ENCODE peak calls at places on chromosome 3, in four cellular contexts. U is HepG2, G is GM12878, E is K562. I is an unnamed sample.
A peak's percentile ranks its signal among the peaks of the same experiment; 100 is the strongest.

GRCh38 chr3:71444028-71444860 is 139.3 kb downstream of the FOXP1 start:
- DNase-seq in U (no peak), G (peak; percentile 82), E (no peak), I (no peak)

GRCh38 chr3:141477224-141477623 is 9.6 kb upstream of the RASA2 start:
- DNase-seq in U (peak; percentile 20), G (no peak), E (no peak), I (no peak)

GRCh38 chr3:26652157-26652556 is 29.6 kb downstream of the LRRC3B start:
- DNase-seq in U (no peak), G (no peak), E (no peak), I (peak; percentile 15)

GRCh38 chr3:137172703-137173102 is 214.9 kb downstream of the IL20RB start:
- DNase-seq in U (no peak), G (no peak), E (no peak), I (no peak)

GRCh38 chr3:169871129-169871886 is 1.6 kb upstream of the LRRC31 start:
- DNase-seq in U (no peak), G (no peak), E (no peak), I (no peak)

GRCh38 chr3:96755519-96755918 is 58.9 kb upstream of the EPHA6 start:
- DNase-seq in U (no peak), G (no peak), E (no peak), I (no peak)

GRCh38 chr3:172892158-172892557 is 141.6 kb downstream of the ECT2 start:
- DNase-seq in U (no peak), G (no peak), E (no peak), I (no peak)

GRCh38 chr3:186013312-186013711 is 75.5 kb upstream of the TRA2B start:
- DNase-seq in U (no peak), G (no peak), E (no peak), I (no peak)

GRCh38 chr3:136938334-136938733 is 19.4 kb upstream of the IL20RB start:
- DNase-seq in U (no peak), G (no peak), E (no peak), I (no peak)

GRCh38 chr3:171458857-171459129 is 1.4 kb downstream of the TNIK start:
- DNase-seq in U (no peak), G (no peak), E (no peak), I (peak; percentile 76)

GRCh38 chr3:23594066-23594465 is 211.7 kb upstream of the UBE2E1 start:
- DNase-seq in U (no peak), G (no peak), E (no peak), I (no peak)

GRCh38 chr3:164683516-164683915 is 394.8 kb downstream of the SI start:
- DNase-seq in U (no peak), G (no peak), E (no peak), I (no peak)

GRCh38 chr3:101695779-101696372 is 9.4 kb upstream of the RPL24 start:
- DNase-seq in U (peak; percentile 67), G (no peak), E (peak; percentile 8), I (peak; percentile 91)

GRCh38 chr3:28077566-28077965 is 163.9 kb upstream of the CMC1 start:
- DNase-seq in U (peak; percentile 25), G (no peak), E (no peak), I (peak; percentile 71)
- TF ChIP-seq CTCF in U (peak; percentile 38), G (no peak), E (no peak), I (no peak)

DNA sequence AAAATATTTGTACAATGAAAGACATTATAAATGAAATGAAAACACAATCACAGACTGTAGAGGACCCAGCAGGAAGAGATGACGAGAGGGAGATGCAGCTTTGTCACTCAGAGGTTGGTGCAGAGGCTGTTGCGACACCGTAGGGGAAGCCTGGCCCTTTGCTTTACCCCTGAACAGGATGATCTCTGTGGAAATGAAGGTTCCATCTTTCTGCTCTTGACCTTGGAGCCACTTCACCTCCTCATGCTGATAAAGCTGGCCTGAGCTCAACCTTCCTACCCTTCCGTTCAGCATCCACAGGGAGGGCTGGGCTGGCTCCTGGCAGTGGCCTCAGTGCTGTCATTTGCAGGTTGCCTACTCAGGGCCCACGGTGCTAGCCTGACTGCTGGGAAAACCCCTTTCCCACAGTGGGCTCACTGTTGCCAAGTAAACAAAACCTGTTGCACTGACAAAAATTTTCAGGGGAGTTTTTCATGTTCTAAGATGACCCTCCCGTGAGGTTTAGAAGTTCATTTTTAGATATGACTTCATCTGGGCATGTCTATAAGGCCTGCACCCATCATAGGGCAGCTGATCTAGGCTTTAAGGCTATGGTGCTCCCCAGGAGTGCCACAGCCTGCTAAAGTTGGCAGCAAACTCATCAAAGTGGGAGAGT is 3.0 kb upstream of the CD80 start:
- DNase-seq in U (no peak), G (peak; percentile 95), E (no peak), I (no peak)
- TF ChIP-seq CREB1 in U (no peak), G (peak; percentile 50), E (no peak), I (no peak)

DNA sequence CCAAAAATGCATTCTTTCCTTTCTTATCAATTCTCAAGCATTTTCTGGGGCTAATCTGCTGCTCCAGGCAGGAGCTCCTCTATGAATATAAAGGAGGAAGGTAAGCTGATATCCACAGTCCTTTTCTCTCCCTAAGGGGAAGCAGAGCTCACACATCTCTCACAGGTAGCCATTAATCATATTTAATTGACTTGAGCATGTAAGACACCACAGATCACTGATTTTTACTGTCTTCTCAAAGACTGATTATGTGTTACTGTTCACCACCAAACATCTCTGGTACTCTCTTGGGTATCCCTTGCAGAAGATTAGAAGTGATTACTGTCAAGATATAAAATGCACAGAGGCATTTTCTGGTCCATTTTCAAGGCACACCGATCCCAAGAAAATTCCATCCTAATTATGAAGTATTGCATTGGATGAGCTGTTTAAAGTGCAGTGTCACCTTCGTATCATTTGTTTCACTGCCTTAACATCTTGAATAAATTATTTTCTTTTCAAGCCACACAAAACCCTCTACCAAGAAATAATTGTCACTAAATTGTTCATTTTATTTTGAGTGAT is 100.7 kb downstream of the ARPP21 start:
- DNase-seq in U (no peak), G (no peak), E (no peak), I (no peak)
- TF ChIP-seq REST in U (no peak), G (no peak), E (no peak), I (no peak)

GRCh38 chr3:79846148-79846933 is 78.5 kb upstream of the ROBO1 start:
- DNase-seq in U (peak; percentile 34), G (no peak), E (peak; percentile 20), I (peak; percentile 74)
- TF ChIP-seq CTCF in U (peak; percentile 36), G (peak; percentile 45), E (no peak), I (peak; percentile 89)

DNA sequence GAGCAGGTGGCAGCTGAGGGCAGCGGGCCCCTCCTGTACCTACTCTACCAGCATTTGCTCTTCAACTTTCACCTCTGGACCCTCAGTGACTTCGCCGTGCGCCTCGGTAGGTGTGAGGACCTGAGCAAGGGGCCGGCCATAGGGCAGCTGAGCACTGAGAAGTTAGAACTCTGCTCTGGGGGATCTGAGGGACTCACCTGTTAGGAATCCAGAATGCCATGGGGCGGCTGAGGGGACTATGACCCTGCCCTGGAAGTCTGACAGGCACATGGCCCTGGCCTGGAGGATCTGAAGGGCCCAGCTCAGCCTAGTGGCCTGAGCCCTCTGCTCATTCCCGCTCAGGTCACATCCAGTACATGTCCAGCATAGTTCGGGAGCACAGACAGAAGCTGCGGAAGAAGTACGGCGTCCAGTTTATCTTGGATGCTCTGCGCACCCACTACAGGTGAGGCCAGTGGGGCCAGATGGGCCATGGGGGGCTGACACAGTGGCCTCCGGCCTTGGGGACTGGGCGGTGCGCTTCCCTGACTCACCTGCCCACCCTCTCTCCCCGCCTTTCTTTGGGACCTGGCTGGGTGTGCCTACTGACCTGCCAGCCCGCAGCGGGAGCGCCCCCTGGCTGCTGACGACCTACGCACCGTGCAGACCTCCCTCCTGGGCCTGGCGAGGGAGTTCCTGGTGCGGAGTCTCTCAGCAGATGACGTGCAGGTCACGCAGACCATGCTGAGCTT is 18.8 kb downstream of the NBEAL2 start:
- DNase-seq in U (peak; percentile 47), G (no peak), E (peak; percentile 88), I (peak; percentile 93)
- TF ChIP-seq CREB1 in U (no peak), G (no peak), E (peak; percentile 36), I (peak; percentile 56)